ENCODE peak calls at places on chromosomes 7 and 10, in nine cellular contexts. I is neural progenitor cell, L is H1, F is astrocyte, P is mammary epithelial cell, G is HCT116, K is PC-3, M is DND-41, W is GM23338. V is an unnamed sample. For H4K20me1, the result is how much of the 10 kb centered on the place peaks cover.

GRCh38 chr10:116553378-116553980 is 7.7 kb downstream of the PNLIP start:
- DNase-seq in I (no peak), L (no peak), F (no peak), P (no peak), G (no peak), K (peak), M (no peak), W (no peak), V (no peak)

GRCh38 chr10:62307635-62308034 is 39.0 kb upstream of the RTKN2 start:
- DNase-seq in I (no peak), L (no peak), F (no peak), P (no peak), G (no peak), K (no peak), M (no peak), W (no peak), V (no peak)

GRCh38 chr10:51389415-51390342 is 309.7 kb downstream of the CSTF2T start:
- DNase-seq in I (peak), L (peak), F (peak), P (peak), G (peak), K (peak), M (peak), W (peak), V (peak)

GRCh38 chr10:122577311-122577885 is 16.8 kb downstream of the DMBT1 start:
- DNase-seq in I (no peak), L (no peak), F (no peak), P (no peak), G (no peak), K (no peak), M (no peak), W (no peak), V (no peak)

GRCh38 chr10:6034371-6034770 is 27.8 kb downstream of the IL2RA start:
- DNase-seq in I (no peak), L (no peak), F (no peak), P (no peak), G (no peak), K (no peak), M (no peak), W (no peak), V (no peak)

GRCh38 chr10:132919374-132920100 is 22.8 kb downstream of the CFAP46 start:
- DNase-seq in I (no peak), L (no peak), F (no peak), P (no peak), G (no peak), K (no peak), M (no peak), W (no peak), V (no peak)

GRCh38 chr10:112052176-112052575 is 131.4 kb downstream of the GPAM start:
- DNase-seq in I (no peak), L (no peak), F (no peak), P (no peak), G (no peak), K (peak), M (no peak), W (no peak), V (no peak)

GRCh38 chr10:60186315-60187071 is 203.2 kb downstream of the ANK3 start:
- DNase-seq in I (no peak), L (no peak), F (no peak), P (no peak), G (no peak), K (peak), M (no peak), W (no peak), V (no peak)

GRCh38 chr7:17304926-17305325 is 6.5 kb downstream of the AHR start:
- DNase-seq in I (no peak), L (no peak), F (peak), P (peak), G (peak), K (peak), M (no peak), W (no peak), V (no peak)

GRCh38 chr10:12509016-12509793 is 159.9 kb downstream of the CAMK1D start:
- DNase-seq in I (no peak), L (peak), F (no peak), P (no peak), G (no peak), K (no peak), M (no peak), W (no peak), V (no peak)

DNA sequence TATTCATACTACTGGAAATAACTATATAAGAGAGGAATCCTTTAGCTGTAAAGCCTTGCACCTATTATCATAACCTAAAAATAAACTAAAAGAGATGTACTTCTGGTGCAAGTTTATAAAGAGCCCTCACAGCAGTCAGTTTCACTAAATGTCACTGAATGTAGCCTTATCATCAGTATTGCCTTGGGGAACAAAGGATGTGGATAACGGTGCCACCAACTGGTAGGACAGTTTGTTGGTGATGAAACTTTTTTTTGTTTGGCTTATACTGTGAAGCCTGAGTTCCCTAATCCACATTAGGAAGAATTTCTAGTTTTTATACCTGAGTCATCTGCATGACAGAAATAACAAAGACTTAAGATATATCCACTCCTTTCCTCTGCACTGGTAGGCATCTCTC is 117.9 kb upstream of the COL1A2 start:
- DNase-seq in I (peak), L (no peak), F (no peak), P (peak), G (no peak), K (peak), M (no peak), W (peak), V (peak)
- TF ChIP-seq CTCF in I (peak), L (no peak), F (peak), P (peak), G (peak), K (peak), M (peak), W (peak), V (peak)

GRCh38 chr7:24970676-24971075 is 9.3 kb downstream of the OSBPL3 start:
- DNase-seq in I (no peak), L (no peak), F (peak), P (peak), G (no peak), K (no peak), M (no peak), W (no peak), V (no peak)
- H4K20me1 ChIP-seq in I (under half), L (under half), F (under half), P (under half), G (under half), K (under half), M (under half), W (under half), V (half or more)

DNA sequence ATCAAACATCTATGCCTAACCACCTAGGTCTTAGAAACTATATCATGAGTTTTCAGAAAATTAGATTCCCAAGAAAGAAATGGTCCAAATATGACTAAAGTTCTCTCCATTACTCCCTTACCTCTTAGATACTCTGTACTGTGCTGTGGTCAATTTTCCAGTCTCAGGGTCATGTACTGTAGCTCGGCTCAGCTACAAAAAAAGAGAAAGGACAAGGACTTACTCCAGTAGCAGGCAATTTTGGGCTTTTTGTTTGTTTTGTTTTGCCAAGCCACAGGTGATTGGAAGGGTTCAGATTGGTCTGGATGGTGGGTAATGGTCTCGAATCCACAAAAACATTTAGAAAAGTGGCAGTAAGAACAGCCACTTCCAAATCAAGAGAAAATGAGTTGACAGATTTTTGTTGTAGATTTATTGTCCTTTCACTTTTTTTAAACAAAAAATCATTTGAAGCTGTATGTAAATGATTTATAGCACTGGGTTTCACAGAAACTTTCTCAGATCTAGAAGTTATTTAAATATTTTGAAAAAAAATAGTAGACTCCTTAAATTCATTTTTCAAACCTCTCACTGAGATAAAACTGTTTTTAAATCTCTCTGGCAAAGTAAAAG is 52.8 kb downstream of the P4HA1 start:
- DNase-seq in I (no peak), L (no peak), F (peak), P (no peak), G (no peak), K (no peak), M (no peak), W (peak), V (no peak)
- H2AFZ ChIP-seq in I (no peak), L (no peak), F (no peak), P (no peak), G (no peak), K (peak), M (no peak), W (no peak), V (no peak)

GRCh38 chr10:99276848-99277486 is 41.3 kb upstream of the HPSE2 start:
- DNase-seq in I (peak), L (no peak), F (no peak), P (no peak), G (peak), K (peak), M (no peak), W (peak), V (peak)
- TF ChIP-seq CTCF in I (peak), L (no peak), F (peak), P (peak), G (peak), K (peak), M (peak), W (peak), V (peak)

DNA sequence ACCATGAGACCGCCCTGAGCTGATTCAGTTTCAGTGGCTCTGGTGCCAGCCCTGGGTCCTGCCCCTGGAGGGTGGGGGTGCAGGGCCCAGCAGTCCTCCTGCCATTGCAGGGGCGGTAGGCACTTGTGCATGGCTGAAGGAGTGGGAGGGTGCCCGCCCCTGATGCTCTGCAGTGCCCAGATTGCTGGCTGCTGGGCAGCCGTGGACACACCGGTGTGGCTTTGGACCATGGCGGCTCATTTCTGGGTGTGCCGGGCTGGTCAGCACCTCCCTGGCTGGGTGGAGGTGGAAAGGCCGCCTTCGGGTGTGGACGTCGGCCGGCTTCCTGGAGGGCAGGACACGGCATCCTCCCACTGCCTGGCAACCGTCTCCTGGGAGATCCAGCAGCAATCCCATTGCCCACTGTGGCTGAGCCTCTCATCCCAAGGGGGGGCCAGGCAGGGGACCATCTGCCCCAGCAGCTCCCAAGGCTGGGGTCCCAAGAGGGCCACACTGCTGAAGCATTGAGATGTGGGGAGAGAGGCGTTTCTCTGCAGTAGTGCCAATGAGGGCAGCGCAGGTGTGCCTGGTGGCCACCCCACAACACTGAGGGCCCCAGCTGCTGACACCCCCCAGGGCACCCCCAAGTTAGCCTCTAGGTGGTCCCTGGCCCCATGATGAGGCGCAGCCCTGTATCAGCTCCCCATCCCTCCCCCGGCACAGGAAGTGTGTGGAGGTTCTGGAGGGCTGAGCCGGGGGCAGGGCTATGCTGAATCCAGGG is 12.9 kb downstream of the TTYH3 start:
- DNase-seq in I (no peak), L (no peak), F (no peak), P (no peak), G (no peak), K (no peak), M (no peak), W (no peak), V (no peak)
- H4K20me1 ChIP-seq in I (half or more), L (under half), F (half or more), P (under half), G (under half), K (under half), M (half or more), W (under half), V (under half)

GRCh38 chr10:118745056-118745455 is 9.7 kb downstream of the CACUL1 start:
- DNase-seq in I (no peak), L (no peak), F (no peak), P (peak), G (no peak), K (no peak), M (no peak), W (no peak), V (no peak)
- H2AFZ ChIP-seq in I (no peak), L (no peak), F (no peak), P (no peak), G (no peak), K (no peak), M (no peak), W (no peak), V (no peak)

GRCh38 chr7:47791682-47792081 is 156.6 kb downstream of the PKD1L1 start:
- DNase-seq in I (no peak), L (no peak), F (no peak), P (no peak), G (no peak), K (no peak), M (no peak), W (no peak), V (no peak)

GRCh38 chr7:47796347-47796746 is 151.9 kb downstream of the PKD1L1 start:
- DNase-seq in I (no peak), L (no peak), F (no peak), P (no peak), G (no peak), K (no peak), M (no peak), W (no peak), V (no peak)

GRCh38 chr7:47795631-47796030 is 152.6 kb downstream of the PKD1L1 start:
- DNase-seq in I (no peak), L (no peak), F (peak), P (no peak), G (no peak), K (no peak), M (no peak), W (no peak), V (no peak)

GRCh38 chr7:47794016-47794415 is 154.2 kb downstream of the PKD1L1 start:
- DNase-seq in I (no peak), L (no peak), F (no peak), P (no peak), G (no peak), K (no peak), M (no peak), W (no peak), V (no peak)

DNA sequence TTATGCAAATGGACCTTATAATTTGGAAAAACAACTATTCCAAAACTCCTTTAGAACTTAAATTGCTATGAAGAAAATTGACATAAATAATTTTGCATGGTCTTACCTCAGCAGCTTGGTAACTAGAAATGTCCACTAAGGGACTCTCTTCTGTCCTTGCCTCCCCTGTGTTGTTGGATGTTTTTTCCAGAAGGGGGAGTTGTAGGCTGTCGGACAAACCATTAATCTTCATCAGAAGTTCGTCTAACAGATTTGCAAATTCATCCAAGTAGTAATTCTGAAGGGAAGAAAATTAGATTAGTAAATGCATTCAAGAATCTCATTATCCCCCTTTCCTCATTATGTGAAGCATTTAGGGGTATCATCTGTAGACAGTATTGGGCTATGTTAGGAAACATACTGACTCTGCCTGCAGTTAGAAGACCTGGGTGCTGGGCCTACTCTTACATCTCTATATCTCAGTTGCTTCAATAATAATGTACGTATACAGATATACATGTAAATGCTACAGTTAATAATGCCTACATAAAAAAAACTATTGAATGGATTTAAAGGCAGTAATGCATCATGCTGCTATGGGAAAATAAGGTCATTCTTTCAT is 155.6 kb downstream of the PKD1L1 start:
- DNase-seq in I (peak), L (no peak), F (no peak), P (no peak), G (peak), K (peak), M (no peak), W (peak), V (peak)
- TF ChIP-seq CTCF in I (peak), L (no peak), F (peak), P (peak), G (peak), K (peak), M (no peak), W (peak), V (peak)

GRCh38 chr10:1048349-1048731 is 579 bp downstream of the IDI1 start:
- DNase-seq in I (no peak), L (no peak), F (peak), P (no peak), G (no peak), K (peak), M (no peak), W (no peak), V (no peak)

GRCh38 chr10:1050145-1050544 is 1.2 kb upstream of the IDI1 start:
- DNase-seq in I (peak), L (no peak), F (no peak), P (no peak), G (no peak), K (peak), M (peak), W (no peak), V (peak)

GRCh38 chr10:1047937-1048336 is 982 bp downstream of the IDI1 start:
- DNase-seq in I (peak), L (no peak), F (no peak), P (no peak), G (no peak), K (no peak), M (peak), W (peak), V (peak)

GRCh38 chr10:1049425-1049958 is 573 bp upstream of the IDI1 start:
- DNase-seq in I (peak), L (no peak), F (peak), P (no peak), G (no peak), K (peak), M (no peak), W (peak), V (no peak)

DNA sequence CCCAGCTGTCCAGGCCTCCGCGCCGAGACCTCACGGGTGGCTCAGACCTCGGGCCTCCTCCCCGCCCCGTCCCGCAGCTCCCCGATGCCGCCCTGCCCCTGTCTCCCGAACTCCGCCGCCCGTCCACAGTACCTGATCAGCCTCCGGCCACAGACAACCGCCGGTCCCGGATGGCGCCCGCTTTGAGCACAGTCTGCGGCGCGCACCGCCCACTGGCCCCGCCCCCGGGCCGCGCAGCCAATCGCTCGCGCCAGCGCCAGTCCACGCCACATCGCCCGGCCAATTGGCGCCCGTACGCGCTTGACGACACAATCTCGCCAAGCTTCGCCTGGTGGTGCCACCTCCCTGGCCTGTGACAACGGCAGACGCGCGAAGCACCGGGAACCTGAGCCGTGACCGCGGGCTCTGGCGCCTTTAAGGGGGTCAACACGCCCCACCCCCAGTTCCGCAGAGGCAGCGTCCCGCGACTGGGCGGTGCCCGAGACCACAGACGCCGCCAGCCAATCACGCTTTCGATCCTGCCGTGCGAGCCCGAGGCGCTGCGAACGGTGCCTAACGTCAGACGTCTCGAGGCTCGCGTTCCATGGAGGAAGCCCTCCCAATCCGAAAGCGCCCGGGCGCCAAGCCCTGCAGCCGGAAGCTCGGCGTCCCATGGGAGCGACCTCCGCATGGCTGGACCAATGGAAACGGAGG is at the start of gene IDI1:
- DNase-seq in I (peak), L (peak), F (peak), P (peak), G (peak), K (peak), M (peak), W (peak), V (peak)
- H4K20me1 ChIP-seq in I (half or more), L (under half), F (half or more), P (under half), G (under half), K (under half), M (half or more), W (under half), V (under half)

GRCh38 chr7:107858280-107858679 is 32.7 kb upstream of the DLD start:
- DNase-seq in I (no peak), L (no peak), F (no peak), P (no peak), G (no peak), K (no peak), M (no peak), W (no peak), V (no peak)
- H2AFZ ChIP-seq in I (no peak), L (no peak), F (no peak), P (no peak), G (no peak), K (no peak), M (no peak), W (peak), V (no peak)

V was measured in OCI-LY7.